ENCODE peak calls at places on chromosomes 7 and 10, in six cellular contexts. W is HCT116, X is GM23248, U is PC-3, M is MM.1S, K is SK-N-SH. P is an unnamed sample.

GRCh38 chr10:123800299-123800698 is 91.3 kb downstream of the CPXM2 start:
- DNase-seq in X (peak; percentile 55), U (no peak), M (no peak), W (no peak), K (no peak), P (no peak)

GRCh38 chr10:50992972-50993766 is 81.1 kb upstream of the PRKG1 start:
- DNase-seq in W (no peak), M (no peak), U (peak; percentile 17), K (peak; percentile 7), X (peak; percentile 95), P (peak; percentile 43)

GRCh38 chr10:124678566-124679240 is 65.5 kb downstream of the FAM53B start:
- DNase-seq in U (no peak), K (no peak), W (no peak), X (no peak), M (no peak), P (no peak)

GRCh38 chr7:47979832-47980181 is 392 bp upstream of the HUS1 start:
- DNase-seq in M (no peak), X (peak; percentile 12), U (no peak), W (no peak), K (no peak), P (no peak)

GRCh38 chr7:52017802-52018679 is 701.4 kb upstream of the COBL start:
- DNase-seq in W (no peak), K (peak; percentile 13), X (no peak), U (peak; percentile 24), M (peak; percentile 68), P (peak; percentile 85)

GRCh38 chr7:81822811-81823210 is 53.0 kb upstream of the HGF start:
- DNase-seq in W (no peak), M (no peak), K (no peak), X (no peak), U (no peak), P (no peak)

GRCh38 chr10:125076891-125077643 is 83.3 kb downstream of the CTBP2 start:
- DNase-seq in M (no peak), X (no peak), W (no peak), U (no peak), K (no peak), P (no peak)

GRCh38 chr10:24603333-24603732 is 120.4 kb downstream of the ARHGAP21 start:
- DNase-seq in K (no peak), W (no peak), M (no peak), U (peak; percentile 53), X (peak; percentile 76), P (no peak)

GRCh38 chr10:132867801-132868644 is 74.3 kb downstream of the CFAP46 start:
- DNase-seq in X (no peak), U (no peak), K (no peak), W (no peak), M (no peak), P (no peak)

GRCh38 chr10:78332699-78333098 is 299.0 kb downstream of the RPS24 start:
- DNase-seq in X (no peak), U (no peak), W (no peak), K (no peak), M (no peak), P (no peak)

GRCh38 chr10:80466724-80467326 is 12.7 kb downstream of the TSPAN14 start:
- DNase-seq in K (no peak), W (no peak), X (no peak), M (no peak), U (no peak), P (no peak)

GRCh38 chr10:87818505-87819273 is 663 bp upstream of the ATAD1 start:
- DNase-seq in M (peak; percentile 60), U (peak; percentile 32), K (peak; percentile 51), W (no peak), X (peak; percentile 63), P (peak; percentile 40)

GRCh38 chr10:115760131-115760530 is 512.9 kb downstream of the GFRA1 start:
- DNase-seq in M (no peak), K (no peak), W (no peak), U (no peak), X (no peak), P (no peak)

GRCh38 chr7:110767550-110768137 is 323.3 kb upstream of the LRRN3 start:
- DNase-seq in X (no peak), K (no peak), W (no peak), U (no peak), M (no peak), P (no peak)

GRCh38 chr7:37311282-37311868 is 137.3 kb downstream of the ELMO1 start:
- DNase-seq in U (no peak), X (peak; percentile 24), W (no peak), M (no peak), K (no peak), P (no peak)

GRCh38 chr7:51467384-51468017 is 150.9 kb upstream of the COBL start:
- DNase-seq in W (no peak), M (peak; percentile 10), X (no peak), K (no peak), U (no peak), P (no peak)

GRCh38 chr7:27782849-27783248 is 42.9 kb downstream of the TAX1BP1 start:
- DNase-seq in X (peak; percentile 69), M (no peak), K (no peak), W (no peak), U (peak; percentile 57), P (no peak)

DNA sequence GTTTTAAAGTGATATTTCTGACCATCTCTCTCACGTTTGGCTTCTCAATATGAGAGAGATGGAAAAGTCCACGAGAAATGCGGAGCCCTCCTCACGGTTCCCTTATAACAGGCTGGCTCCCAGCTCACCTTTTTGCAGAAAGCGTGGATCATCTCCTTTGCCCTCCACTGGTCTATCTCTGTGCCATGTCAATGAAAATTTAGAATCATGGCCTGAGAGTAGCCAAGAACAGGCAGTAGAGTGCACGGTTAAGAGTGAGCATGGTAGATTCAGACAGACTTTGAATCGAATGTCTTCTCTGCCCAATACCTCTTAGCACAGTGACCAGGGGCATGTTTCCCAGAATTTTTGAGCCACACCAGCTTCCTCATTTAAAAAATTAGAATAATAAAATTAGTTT is 1.1 kb downstream of the GIMAP7 start:
- DNase-seq in M (no peak), W (no peak), X (no peak), K (no peak), U (no peak), P (no peak)
- H3K4me2 ChIP-seq in M (no peak overlapping the region), W (no peak overlapping the region), X (no peak overlapping the region), K (no peak overlapping the region), U (no peak overlapping the region), P (no peak overlapping the region)

GRCh38 chr7:95549818-95550529 is 46.3 kb downstream of the PDK4 start:
- DNase-seq in K (no peak), X (peak; percentile 86), U (peak; percentile 90), W (peak; percentile 51), M (no peak), P (no peak)
- TF ChIP-seq EZH2phosphoT487 in K (no peak), X (no peak), U (no peak), W (no peak), M (no peak), P (no peak)

GRCh38 chr7:23105086-23105643 is 420 bp upstream of the KLHL7 start:
- DNase-seq in W (no peak), K (no peak), M (peak; percentile 23), U (no peak), X (peak; percentile 35), P (no peak)
- H3K9ac ChIP-seq in W (peak overlapping the region; percentile 81), K (peak overlapping the region; percentile 90), M (peak overlapping the region; percentile 88), U (peak overlapping the region; percentile 88), X (peak overlapping the region; percentile 92), P (peak overlapping the region; percentile 74)

DNA sequence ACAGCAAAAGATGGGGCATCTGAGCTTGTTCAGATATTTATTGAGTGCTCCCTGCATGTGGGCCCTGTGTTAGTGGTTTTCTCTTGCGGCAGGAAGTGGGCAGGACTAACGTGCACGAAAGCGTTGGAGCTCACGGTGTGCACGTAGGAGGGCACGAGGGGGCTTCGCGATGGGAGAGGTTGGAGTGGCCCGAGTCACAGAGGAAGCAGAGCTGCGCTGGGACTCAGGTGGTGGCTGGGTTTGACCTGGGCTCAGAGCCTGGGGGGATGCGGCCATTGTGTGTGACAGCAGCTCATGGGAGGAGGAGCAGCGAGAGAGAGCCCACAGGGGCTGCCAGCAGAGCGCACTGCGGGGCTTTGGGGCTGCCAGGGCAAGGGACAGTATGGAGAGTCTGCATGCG is 7.7 kb downstream of the ZSCAN25 start:
- DNase-seq in X (no peak), M (no peak), U (no peak), K (no peak), W (no peak), P (no peak)
- H3K4me2 ChIP-seq in X (no peak overlapping the region), M (no peak overlapping the region), U (no peak overlapping the region), K (no peak overlapping the region), W (no peak overlapping the region), P (no peak overlapping the region)

GRCh38 chr7:46233585-46234329 is 312.7 kb upstream of the IGFBP3 start:
- DNase-seq in X (peak; percentile 19), M (no peak), K (no peak), W (no peak), U (no peak), P (no peak)

GRCh38 chr7:46230298-46231295 is 309.5 kb upstream of the IGFBP3 start:
- DNase-seq in U (no peak), X (peak; percentile 20), K (no peak), W (no peak), M (no peak), P (no peak)

GRCh38 chr7:46226860-46227259 is 305.8 kb upstream of the IGFBP3 start:
- DNase-seq in W (no peak), U (peak; percentile 41), X (peak; percentile 24), K (no peak), M (no peak), P (no peak)

DNA sequence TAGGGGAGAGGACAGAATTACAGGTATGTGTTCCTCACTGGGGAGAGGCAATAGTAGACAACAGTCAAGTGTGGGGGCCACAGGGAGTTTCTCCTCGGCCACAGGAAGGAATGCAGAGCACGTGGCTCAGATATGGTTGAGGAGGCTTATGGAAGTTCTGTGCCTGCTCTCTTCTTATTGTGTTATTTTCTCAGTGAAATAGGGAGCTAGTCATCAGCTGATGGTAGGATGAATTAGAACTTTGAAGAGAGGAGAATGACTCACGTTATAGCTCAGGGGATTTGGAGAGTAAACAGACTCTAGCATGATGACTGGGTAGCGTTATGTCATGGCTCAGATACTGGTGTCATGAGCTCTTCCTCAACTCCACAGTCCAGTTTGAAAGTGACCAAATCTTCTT is 308.3 kb upstream of the IGFBP3 start:
- DNase-seq in U (peak; percentile 76), K (no peak), X (peak; percentile 94), M (no peak), W (no peak), P (no peak)
- TF ChIP-seq EZH2phosphoT487 in U (no peak), K (no peak), X (no peak), M (no peak), W (no peak), P (no peak)

GRCh38 chr7:43647772-43648643 is 65.1 kb downstream of the STK17A start:
- DNase-seq in K (peak; percentile 59), X (peak; percentile 99), U (peak; percentile 98), W (peak; percentile 67), M (peak; percentile 9), P (no peak)

GRCh38 chr7:43643842-43644241 is 60.9 kb downstream of the STK17A start:
- DNase-seq in X (no peak), M (no peak), K (no peak), U (no peak), W (no peak), P (no peak)

GRCh38 chr7:43646603-43647313 is 63.9 kb downstream of the STK17A start:
- DNase-seq in M (peak; percentile 55), U (peak; percentile 77), X (peak; percentile 90), W (no peak), K (peak; percentile 57), P (no peak)

GRCh38 chr7:43647314-43647691 is 64.4 kb downstream of the STK17A start:
- DNase-seq in K (no peak), X (peak; percentile 78), M (no peak), U (no peak), W (no peak), P (peak; percentile 72)

GRCh38 chr7:43645699-43646226 is 62.9 kb downstream of the STK17A start:
- DNase-seq in W (no peak), X (no peak), U (no peak), K (no peak), M (no peak), P (no peak)
- H3K9ac ChIP-seq in W (no peak overlapping the region), X (peak overlapping the region; percentile 88), U (peak overlapping the region; percentile 88), K (peak overlapping the region; percentile 93), M (no peak overlapping the region), P (no peak overlapping the region)